ENCODE peak calls at places on chromosomes 7 and 10, in four cellular contexts. One of them, this sample, is unnamed.

GRCh38 chr10:28457110-28457509 is 75.8 kb upstream of the WAC start:
- DNase-seq in mesenteric fat pad: no peak
- DNase-seq in anterior cingulate cortex: no peak
- DNase-seq in WTC11: no peak
- DNase-seq in this sample: no peak

GRCh38 chr10:48444266-48444665 is 137.8 kb downstream of the MAPK8 start:
- DNase-seq in mesenteric fat pad: no peak
- DNase-seq in anterior cingulate cortex: no peak
- DNase-seq in WTC11: no peak
- DNase-seq in this sample: peak

GRCh38 chr7:135966341-135967043 is 10.7 kb downstream of the MTPN start:
- DNase-seq in anterior cingulate cortex: no peak
- DNase-seq in mesenteric fat pad: no peak
- DNase-seq in WTC11: no peak
- DNase-seq in this sample: no peak

GRCh38 chr7:50450691-50451051 is 521 bp upstream of the FIGNL1 start:
- DNase-seq in mesenteric fat pad: no peak
- DNase-seq in WTC11: peak
- DNase-seq in anterior cingulate cortex: no peak
- DNase-seq in this sample: no peak

GRCh38 chr7:158157460-158157859 is 430.2 kb downstream of the PTPRN2 start:
- DNase-seq in anterior cingulate cortex: no peak
- DNase-seq in WTC11: no peak
- DNase-seq in mesenteric fat pad: peak
- DNase-seq in this sample: no peak

GRCh38 chr10:62153191-62153590 is 115.5 kb downstream of the RTKN2 start:
- DNase-seq in anterior cingulate cortex: no peak
- DNase-seq in mesenteric fat pad: no peak
- DNase-seq in WTC11: no peak
- DNase-seq in this sample: no peak

GRCh38 chr7:47783456-47784240 is 164.6 kb downstream of the PKD1L1 start:
- DNase-seq in WTC11: no peak
- DNase-seq in mesenteric fat pad: no peak
- DNase-seq in anterior cingulate cortex: no peak
- DNase-seq in this sample: no peak

GRCh38 chr7:128353189-128353588 is 8.3 kb downstream of the PRRT4 start:
- DNase-seq in WTC11: no peak
- DNase-seq in mesenteric fat pad: no peak
- DNase-seq in anterior cingulate cortex: no peak
- DNase-seq in this sample: peak

GRCh38 chr10:129719415-129719739 is 244.7 kb downstream of the EBF3 start:
- DNase-seq in anterior cingulate cortex: no peak
- DNase-seq in mesenteric fat pad: no peak
- DNase-seq in WTC11: no peak
- DNase-seq in this sample: peak

GRCh38 chr7:94510582-94511456 is 1.2 kb downstream of the CASD1 start:
- DNase-seq in mesenteric fat pad: no peak
- DNase-seq in WTC11: peak
- DNase-seq in anterior cingulate cortex: peak
- DNase-seq in this sample: peak

GRCh38 chr7:45893374-45893995 is 5.2 kb downstream of the IGFBP1 start:
- DNase-seq in WTC11: no peak
- DNase-seq in mesenteric fat pad: no peak
- DNase-seq in anterior cingulate cortex: no peak
- DNase-seq in this sample: no peak

GRCh38 chr7:7830122-7830878 is 111.9 kb upstream of the RPA3 start:
- DNase-seq in WTC11: no peak
- DNase-seq in anterior cingulate cortex: no peak
- DNase-seq in mesenteric fat pad: no peak
- DNase-seq in this sample: peak

GRCh38 chr10:43211030-43211429 is 55.8 kb downstream of the RASGEF1A start:
- DNase-seq in WTC11: no peak
- DNase-seq in anterior cingulate cortex: no peak
- DNase-seq in mesenteric fat pad: peak
- DNase-seq in this sample: no peak

GRCh38 chr7:56062382-56062781 is 1.7 kb upstream of the SUMF2 start:
- DNase-seq in anterior cingulate cortex: no peak
- DNase-seq in mesenteric fat pad: no peak
- DNase-seq in WTC11: no peak
- DNase-seq in this sample: no peak

GRCh38 chr7:108403597-108404217 is 52.5 kb downstream of the NRCAM start:
- DNase-seq in mesenteric fat pad: no peak
- DNase-seq in anterior cingulate cortex: no peak
- DNase-seq in WTC11: no peak
- DNase-seq in this sample: no peak

GRCh38 chr10:45373783-45374450 is at the start of gene ALOX5:
- DNase-seq in WTC11: peak
- DNase-seq in mesenteric fat pad: no peak
- DNase-seq in anterior cingulate cortex: no peak
- DNase-seq in this sample: peak

GRCh38 chr10:80100861-80101695 is 22.6 kb downstream of the TMEM254 start:
- DNase-seq in WTC11: peak
- DNase-seq in mesenteric fat pad: no peak
- DNase-seq in anterior cingulate cortex: no peak
- DNase-seq in this sample: peak

GRCh38 chr7:106853250-106853908 is 11.7 kb upstream of the PIK3CG start:
- DNase-seq in anterior cingulate cortex: no peak
- DNase-seq in mesenteric fat pad: no peak
- DNase-seq in WTC11: no peak
- DNase-seq in this sample: no peak

GRCh38 chr7:90701021-90701420 is 104.9 kb downstream of the CDK14 start:
- DNase-seq in WTC11: no peak
- DNase-seq in anterior cingulate cortex: no peak
- DNase-seq in mesenteric fat pad: no peak
- DNase-seq in this sample: no peak

GRCh38 chr10:76732306-76732705 is 905.3 kb downstream of the KCNMA1 start:
- DNase-seq in WTC11: no peak
- DNase-seq in anterior cingulate cortex: no peak
- DNase-seq in mesenteric fat pad: no peak
- DNase-seq in this sample: no peak

GRCh38 chr7:94907420-94908203 is at the start of gene PPP1R9A:
- DNase-seq in WTC11: peak
- DNase-seq in anterior cingulate cortex: peak
- DNase-seq in mesenteric fat pad: no peak
- DNase-seq in this sample: peak

GRCh38 chr10:122703483-122704448 is 4.1 kb upstream of the C10orf120 start:
- DNase-seq in WTC11: peak
- DNase-seq in mesenteric fat pad: no peak
- DNase-seq in anterior cingulate cortex: peak
- DNase-seq in this sample: peak

GRCh38 chr10:86286591-86287421 is 79.8 kb downstream of the GRID1 start:
- DNase-seq in WTC11: no peak
- DNase-seq in mesenteric fat pad: peak
- DNase-seq in anterior cingulate cortex: no peak
- DNase-seq in this sample: peak

GRCh38 chr10:113425596-113425995 is 127.3 kb upstream of the HABP2 start:
- DNase-seq in mesenteric fat pad: no peak
- DNase-seq in anterior cingulate cortex: no peak
- DNase-seq in WTC11: no peak
- DNase-seq in this sample: no peak

GRCh38 chr10:128530301-128530700 is 404.1 kb upstream of the MKI67 start:
- DNase-seq in anterior cingulate cortex: no peak
- DNase-seq in WTC11: no peak
- DNase-seq in mesenteric fat pad: no peak
- DNase-seq in this sample: no peak

GRCh38 chr10:133318494-133319127 is 9.9 kb downstream of the ZNF511 start:
- DNase-seq in mesenteric fat pad: no peak
- DNase-seq in anterior cingulate cortex: no peak
- DNase-seq in WTC11: peak
- DNase-seq in this sample: peak

GRCh38 chr7:47088329-47089067 is 493.4 kb downstream of the TNS3 start:
- DNase-seq in mesenteric fat pad: no peak
- DNase-seq in WTC11: peak
- DNase-seq in anterior cingulate cortex: peak
- DNase-seq in this sample: peak

GRCh38 chr7:47458057-47458456 is 123.9 kb downstream of the TNS3 start:
- DNase-seq in anterior cingulate cortex: no peak
- DNase-seq in mesenteric fat pad: peak
- DNase-seq in WTC11: no peak
- DNase-seq in this sample: no peak

GRCh38 chr7:98640375-98640774 is 23.3 kb downstream of the NPTX2 start:
- DNase-seq in anterior cingulate cortex: no peak
- DNase-seq in WTC11: no peak
- DNase-seq in mesenteric fat pad: peak
- DNase-seq in this sample: no peak

GRCh38 chr7:118109607-118110006 is 74.4 kb upstream of the LSM8 start:
- DNase-seq in WTC11: no peak
- DNase-seq in mesenteric fat pad: no peak
- DNase-seq in anterior cingulate cortex: no peak
- DNase-seq in this sample: no peak

GRCh38 chr7:107472116-107472515 is 2.3 kb downstream of the GPR22 start:
- DNase-seq in anterior cingulate cortex: no peak
- DNase-seq in WTC11: no peak
- DNase-seq in mesenteric fat pad: no peak
- DNase-seq in this sample: no peak

GRCh38 chr7:30173058-30173897 is 38.5 kb downstream of the MTURN start:
- DNase-seq in anterior cingulate cortex: peak
- DNase-seq in mesenteric fat pad: no peak
- DNase-seq in WTC11: peak
- DNase-seq in this sample: peak

GRCh38 chr7:57300747-57301146 is 149.2 kb upstream of the ZNF716 start:
- DNase-seq in mesenteric fat pad: no peak
- DNase-seq in anterior cingulate cortex: no peak
- DNase-seq in WTC11: no peak
- DNase-seq in this sample: no peak

GRCh38 chr10:122374859-122375721 is 582 bp downstream of the PLEKHA1 start:
- DNase-seq in anterior cingulate cortex: peak
- DNase-seq in mesenteric fat pad: peak
- DNase-seq in WTC11: peak
- DNase-seq in this sample: peak

This sample was measured in islet precursor cell.